ENCODE peak calls at places on chromosome 5, in nine cellular contexts. X, F, Z, R, Q, E, T, M and Y are unnamed samples. For H3K4me1, the result is how much of the 10 kb centered on the place peaks cover.

GRCh38 chr5:107542428-107542827 is 128.3 kb downstream of the EFNA5 start:
- DNase-seq in X (peak), F (peak), Z (peak), R (peak), Q (peak), E (peak), T (no peak), M (peak), Y (no peak)

GRCh38 chr5:109803854-109804253 is 114.1 kb downstream of the MAN2A1 start:
- DNase-seq in X (no peak), F (no peak), Z (no peak), R (no peak), Q (no peak), E (peak), T (no peak), M (no peak), Y (no peak)

GRCh38 chr5:115333164-115333563 is 36.7 kb upstream of the CCDC112 start:
- DNase-seq in X (no peak), F (no peak), Z (no peak), R (no peak), Q (peak), E (no peak), T (peak), M (no peak), Y (no peak)

GRCh38 chr5:75324791-75325190 is 12.2 kb upstream of the HMGCR start:
- DNase-seq in X (no peak), F (no peak), Z (no peak), R (no peak), Q (no peak), E (no peak), T (no peak), M (no peak), Y (no peak)

GRCh38 chr5:116930628-116931027 is 356.0 kb upstream of the SEMA6A start:
- DNase-seq in X (no peak), F (no peak), Z (no peak), R (no peak), Q (no peak), E (no peak), T (no peak), M (no peak), Y (no peak)

GRCh38 chr5:162990856-162991497 is 446.4 kb upstream of the CCNG1 start:
- DNase-seq in X (no peak), F (no peak), Z (no peak), R (no peak), Q (no peak), E (no peak), T (no peak), M (no peak), Y (no peak)

GRCh38 chr5:14922456-14922855 is 50.9 kb upstream of the ANKH start:
- DNase-seq in X (no peak), F (no peak), Z (no peak), R (no peak), Q (no peak), E (no peak), T (no peak), M (no peak), Y (no peak)

GRCh38 chr5:33588654-33589372 is 148.0 kb downstream of the TARS1 start:
- DNase-seq in X (peak), F (peak), Z (peak), R (no peak), Q (no peak), E (peak), T (peak), M (no peak), Y (no peak)

GRCh38 chr5:44911501-44911900 is 102.8 kb downstream of the MRPS30 start:
- DNase-seq in X (no peak), F (no peak), Z (no peak), R (no peak), Q (no peak), E (no peak), T (no peak), M (no peak), Y (no peak)

GRCh38 chr5:64923151-64923685 is 154.5 kb downstream of the CWC27 start:
- DNase-seq in X (no peak), F (no peak), Z (no peak), R (no peak), Q (peak), E (no peak), T (no peak), M (no peak), Y (no peak)

GRCh38 chr5:179300834-179301233 is 44.4 kb downstream of the ADAMTS2 start:
- DNase-seq in X (no peak), F (no peak), Z (no peak), R (no peak), Q (no peak), E (no peak), T (no peak), M (no peak), Y (no peak)

GRCh38 chr5:64807505-64807904 is 38.8 kb downstream of the CWC27 start:
- DNase-seq in X (no peak), F (no peak), Z (no peak), R (no peak), Q (peak), E (no peak), T (no peak), M (no peak), Y (peak)

GRCh38 chr5:81204205-81204604 is 28.9 kb upstream of the CKMT2 start:
- DNase-seq in X (no peak), F (no peak), Z (no peak), R (no peak), Q (no peak), E (no peak), T (no peak), M (no peak), Y (no peak)

GRCh38 chr5:13866792-13867191 is 77.7 kb downstream of the DNAH5 start:
- DNase-seq in X (no peak), F (no peak), Z (no peak), R (no peak), Q (peak), E (peak), T (peak), M (no peak), Y (no peak)

GRCh38 chr5:180381428-180381827 is 28.3 kb upstream of the GFPT2 start:
- DNase-seq in X (no peak), F (no peak), Z (no peak), R (no peak), Q (no peak), E (no peak), T (no peak), M (no peak), Y (no peak)

GRCh38 chr5:173328896-173329369 is 719 bp upstream of the STC2 start:
- DNase-seq in X (no peak), F (no peak), Z (peak), R (no peak), Q (peak), E (peak), T (no peak), M (no peak), Y (peak)

GRCh38 chr5:173864126-173865075 is 23.7 kb upstream of the CPEB4 start:
- DNase-seq in X (no peak), F (peak), Z (no peak), R (no peak), Q (no peak), E (no peak), T (peak), M (no peak), Y (peak)

GRCh38 chr5:177310757-177311173 is 933 bp downstream of the MXD3 start:
- DNase-seq in X (no peak), F (no peak), Z (no peak), R (no peak), Q (peak), E (no peak), T (peak), M (no peak), Y (peak)

GRCh38 chr5:166845044-166845443 is 1446.4 kb upstream of the WWC1 start:
- DNase-seq in X (no peak), F (no peak), Z (no peak), R (no peak), Q (no peak), E (peak), T (peak), M (no peak), Y (no peak)

GRCh38 chr5:57210633-57211032 is 36.8 kb downstream of the GPBP1 start:
- DNase-seq in X (no peak), F (no peak), Z (no peak), R (no peak), Q (no peak), E (no peak), T (no peak), M (no peak), Y (no peak)

GRCh38 chr5:180069589-180070247 is 1.8 kb downstream of the RNF130 start:
- DNase-seq in X (peak), F (peak), Z (no peak), R (peak), Q (no peak), E (no peak), T (no peak), M (peak), Y (no peak)

GRCh38 chr5:172107606-172108005 is 80.4 kb downstream of the STK10 start:
- DNase-seq in X (no peak), F (no peak), Z (no peak), R (no peak), Q (peak), E (peak), T (no peak), M (no peak), Y (no peak)
- H3K4me1 ChIP-seq in X (under half), F (under half), Z (under half), R (under half), Q (under half), E (under half), T (under half), M (under half), Y (half or more)

DNA sequence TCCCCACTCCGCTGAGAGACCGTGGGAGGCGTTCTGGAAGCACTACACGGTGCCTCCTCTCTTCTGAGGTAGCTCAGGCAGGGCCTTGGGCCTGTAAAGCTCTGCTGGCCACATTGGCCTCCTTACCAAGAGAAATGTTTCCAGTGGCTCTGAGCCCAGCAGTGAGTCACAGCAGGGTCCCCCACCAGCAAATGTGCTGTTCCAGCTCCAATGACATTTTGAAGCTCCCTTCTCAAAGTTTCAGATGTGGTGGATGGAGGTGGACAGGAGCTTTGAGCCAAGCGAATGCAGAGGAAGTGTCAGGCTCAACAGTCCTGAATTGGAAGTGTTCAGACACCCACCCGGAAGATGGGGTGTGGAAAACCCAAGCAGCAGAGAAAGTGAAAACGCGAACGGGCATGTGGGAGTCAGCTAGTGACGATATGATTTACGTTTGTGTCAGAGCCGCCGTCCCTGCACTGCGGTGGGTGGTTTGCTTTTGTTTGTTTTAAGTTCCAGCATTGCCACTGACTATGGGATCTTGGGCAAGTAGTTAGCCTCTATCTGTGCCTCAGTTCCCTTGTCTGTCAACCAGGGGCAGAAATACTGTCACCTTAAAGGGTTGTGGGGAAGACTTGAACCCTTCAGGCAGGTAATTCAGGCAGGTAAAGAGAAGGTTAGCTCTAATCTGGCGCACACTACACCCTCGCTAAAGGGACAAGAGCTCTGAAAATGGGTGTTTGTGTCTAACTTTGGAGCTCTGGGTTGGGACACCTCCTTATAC is 38.2 kb downstream of the C5orf15 start:
- DNase-seq in X (peak), F (no peak), Z (no peak), R (no peak), Q (peak), E (no peak), T (peak), M (no peak), Y (no peak)
- TF ChIP-seq POLR2A in X (no peak), F (no peak), Z (no peak), R (no peak), Q (no peak), E (no peak), T (peak), M (no peak), Y (no peak)

GRCh38 chr5:96807099-96807654 is 568 bp downstream of the ERAP1 start:
- DNase-seq in X (peak), F (peak), Z (no peak), R (peak), Q (peak), E (peak), T (peak), M (peak), Y (peak)

GRCh38 chr5:96808868-96809558 is 1.3 kb upstream of the ERAP1 start:
- DNase-seq in X (no peak), F (no peak), Z (no peak), R (no peak), Q (no peak), E (no peak), T (no peak), M (no peak), Y (no peak)

GRCh38 chr5:96809898-96810297 is 2.2 kb upstream of the ERAP1 start:
- DNase-seq in X (peak), F (no peak), Z (no peak), R (no peak), Q (no peak), E (no peak), T (no peak), M (no peak), Y (no peak)

GRCh38 chr5:96812851-96813250 is 5.1 kb upstream of the ERAP1 start:
- DNase-seq in X (no peak), F (no peak), Z (no peak), R (no peak), Q (no peak), E (no peak), T (peak), M (no peak), Y (no peak)

GRCh38 chr5:96808541-96808828 is 740 bp upstream of the ERAP1 start:
- DNase-seq in X (no peak), F (no peak), Z (no peak), R (no peak), Q (no peak), E (no peak), T (no peak), M (no peak), Y (no peak)
- H3K4me1 ChIP-seq in X (under half), F (under half), Z (under half), R (under half), Q (under half), E (under half), T (under half), M (under half), Y (under half)

GRCh38 chr5:172302047-172302710 is 18.6 kb upstream of the UBTD2 start:
- DNase-seq in X (no peak), F (no peak), Z (no peak), R (no peak), Q (no peak), E (no peak), T (no peak), M (no peak), Y (no peak)

GRCh38 chr5:172305380-172305779 is 21.8 kb upstream of the UBTD2 start:
- DNase-seq in X (no peak), F (no peak), Z (no peak), R (no peak), Q (no peak), E (no peak), T (no peak), M (no peak), Y (no peak)

GRCh38 chr5:172303090-172303995 is 19.8 kb upstream of the UBTD2 start:
- DNase-seq in X (peak), F (no peak), Z (peak), R (no peak), Q (no peak), E (no peak), T (no peak), M (no peak), Y (no peak)

GRCh38 chr5:172299916-172300439 is 16.4 kb upstream of the UBTD2 start:
- DNase-seq in X (no peak), F (no peak), Z (no peak), R (no peak), Q (peak), E (no peak), T (no peak), M (no peak), Y (no peak)

GRCh38 chr5:172303996-172304335 is 20.4 kb upstream of the UBTD2 start:
- DNase-seq in X (no peak), F (no peak), Z (no peak), R (no peak), Q (no peak), E (no peak), T (no peak), M (no peak), Y (no peak)
- TF ChIP-seq POLR2A in X (no peak), F (no peak), Z (no peak), R (no peak), Q (peak), E (no peak), T (no peak), M (no peak), Y (no peak)

DNA sequence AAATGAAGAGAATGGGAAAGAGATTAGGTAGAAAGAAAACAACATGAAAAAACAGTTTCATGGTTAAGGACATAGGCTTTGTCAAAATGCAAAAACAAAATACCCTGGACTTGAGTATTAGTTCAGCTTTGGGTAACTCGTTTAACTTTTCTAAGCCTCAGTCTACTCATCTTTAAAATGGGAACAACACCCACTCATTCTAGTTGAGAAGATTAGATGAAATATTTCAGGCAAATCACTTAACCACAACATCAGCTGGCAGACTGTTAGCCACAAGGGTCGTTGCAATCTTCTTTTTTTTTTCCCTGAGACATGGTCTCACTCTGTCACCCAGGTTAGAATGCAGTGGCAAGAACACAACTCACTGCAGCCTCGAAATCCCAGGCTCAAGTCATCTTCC is 185.6 kb downstream of the DCP2 start:
- DNase-seq in X (no peak), F (no peak), Z (no peak), R (no peak), Q (no peak), E (no peak), T (no peak), M (no peak), Y (no peak)
- H3K4me1 ChIP-seq in X (under half), F (under half), Z (half or more), R (under half), Q (under half), E (under half), T (under half), M (under half), Y (under half)

DNA sequence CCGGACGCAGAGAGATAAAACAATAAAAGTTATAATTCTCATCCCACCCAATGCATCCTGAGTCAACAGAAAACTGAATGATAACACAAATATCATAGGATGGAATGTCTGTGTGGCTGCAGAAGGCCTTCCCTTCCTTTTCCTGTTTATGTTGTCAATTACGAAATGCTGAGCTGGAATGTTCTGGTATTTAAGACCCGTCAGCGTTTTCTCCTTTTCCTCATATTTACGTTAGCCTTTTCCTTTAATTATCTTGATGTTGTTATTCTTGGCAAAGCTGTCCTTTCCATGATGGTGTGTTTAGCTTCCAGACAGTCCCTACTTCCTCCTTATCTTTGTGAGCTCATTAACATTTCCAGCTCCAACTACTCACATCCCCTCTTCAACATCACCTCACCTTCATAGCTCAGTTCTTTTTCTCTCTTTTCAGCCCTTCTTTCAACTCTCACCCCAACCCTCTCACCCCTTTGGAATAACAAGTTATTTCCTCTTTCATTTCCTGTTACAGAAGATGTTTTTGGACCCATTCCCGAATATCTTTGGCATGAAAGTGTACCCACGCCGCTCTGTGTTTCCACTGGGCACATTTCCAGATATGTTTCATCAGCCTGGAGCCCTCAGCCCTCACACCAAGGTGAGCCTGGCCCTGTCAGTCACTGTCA is 221.6 kb downstream of the NR2F1-AS1 start:
- DNase-seq in X (peak), F (no peak), Z (peak), R (no peak), Q (peak), E (peak), T (no peak), M (no peak), Y (no peak)
- TF ChIP-seq POLR2A in X (no peak), F (no peak), Z (no peak), R (no peak), Q (no peak), E (no peak), T (no peak), M (no peak), Y (no peak)

GRCh38 chr5:67199859-67200258 is 3.3 kb upstream of the CD180 start:
- DNase-seq in X (no peak), F (no peak), Z (no peak), R (no peak), Q (no peak), E (no peak), T (no peak), M (no peak), Y (no peak)
- H3K4me1 ChIP-seq in X (under half), F (under half), Z (under half), R (under half), Q (under half), E (under half), T (under half), M (under half), Y (under half)

DNA sequence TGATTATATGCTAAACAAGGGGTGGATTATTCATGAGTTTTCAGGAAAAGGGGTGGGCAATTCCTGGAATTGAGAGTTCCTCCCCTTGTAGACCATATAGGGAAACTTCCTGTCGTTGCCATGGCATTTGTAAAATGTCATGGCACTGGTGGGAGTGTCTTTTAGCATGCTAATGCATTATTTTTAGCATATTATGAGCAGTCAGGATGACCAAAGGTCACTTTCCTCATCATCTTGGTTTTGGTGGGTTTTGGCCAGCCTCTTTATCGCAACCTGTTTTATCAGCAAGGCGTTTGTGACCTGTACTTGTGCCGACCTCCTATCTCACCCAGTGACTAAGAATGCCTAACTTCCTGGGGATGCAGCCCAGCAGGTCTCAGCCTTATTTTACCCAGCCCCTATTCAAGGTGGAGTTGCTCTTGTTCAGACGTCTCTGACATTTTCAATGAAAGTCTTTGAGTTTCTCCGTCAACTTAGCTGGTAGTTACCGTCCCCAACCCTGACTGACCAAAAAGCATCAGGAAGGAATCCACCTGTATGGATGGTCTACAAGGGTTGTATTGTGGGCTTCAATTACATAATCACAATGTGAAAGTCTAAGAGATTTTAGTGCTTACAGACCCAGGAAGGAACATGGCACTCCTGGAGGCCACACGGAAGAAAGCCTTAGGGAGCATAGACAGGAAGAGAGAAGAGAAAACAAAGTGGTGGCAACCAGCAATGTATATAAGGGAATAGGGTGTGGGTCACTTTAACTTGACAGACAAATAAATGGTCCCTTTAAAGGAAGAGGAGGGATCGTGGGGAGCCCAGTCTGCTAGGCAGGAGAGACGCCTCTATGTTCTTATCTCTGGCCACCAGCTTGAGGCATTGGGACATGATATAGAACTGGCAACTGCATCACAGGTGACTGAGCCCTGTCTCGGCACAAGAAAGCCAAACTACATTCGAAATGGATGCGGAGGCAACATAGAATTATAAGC is 80.6 kb downstream of the ALDH7A1 start:
- DNase-seq in X (peak), F (no peak), Z (no peak), R (no peak), Q (peak), E (no peak), T (peak), M (no peak), Y (no peak)
- TF ChIP-seq POLR2A in X (no peak), F (no peak), Z (no peak), R (no peak), Q (no peak), E (no peak), T (peak), M (no peak), Y (no peak)